ENCODE peak calls at places on chromosomes 11 and 22, in seven cellular contexts. T, R, V, S, G, U and K are unnamed samples.

GRCh38 chr11:72136677-72137255 is 1.2 kb downstream of the FOLR3 start:
- DNase-seq in T (no peak), S (no peak), G (no peak), V (no peak), U (no peak), R (no peak), K (no peak)

GRCh38 chr11:120727752-120728151 is 216.2 kb downstream of the GRIK4 start:
- DNase-seq in V (no peak), R (no peak), S (no peak), T (no peak), U (no peak), G (no peak), K (no peak)

GRCh38 chr11:90178751-90179150 is 44.1 kb downstream of the CHORDC1 start:
- DNase-seq in G (no peak), T (no peak), R (no peak), U (no peak), V (no peak), S (no peak), K (no peak)

GRCh38 chr11:81888391-81888790 is 845.3 kb downstream of the FAM181B start:
- DNase-seq in R (no peak), G (no peak), S (no peak), U (no peak), V (no peak), T (no peak), K (no peak)

GRCh38 chr11:129365816-129366215 is 9.8 kb upstream of the BARX2 start:
- DNase-seq in T (no peak), G (no peak), R (no peak), V (no peak), U (no peak), S (peak), K (no peak)

GRCh38 chr22:49776053-49776511 is 51.6 kb downstream of the BRD1 start:
- DNase-seq in S (no peak), T (no peak), V (no peak), U (no peak), R (no peak), G (no peak), K (no peak)

GRCh38 chr11:36149538-36150242 is 139.5 kb downstream of the COMMD9 start:
- DNase-seq in S (peak), U (no peak), V (peak), T (no peak), G (peak), R (peak), K (peak)

GRCh38 chr11:80773919-80774318 is 1333.1 kb upstream of the TENM4 start:
- DNase-seq in T (no peak), S (no peak), G (no peak), R (no peak), U (no peak), V (no peak), K (no peak)

GRCh38 chr22:35446365-35446764 is 46.4 kb downstream of the MCM5 start:
- DNase-seq in U (no peak), V (no peak), S (peak), R (peak), G (no peak), T (no peak), K (no peak)

GRCh38 chr22:49321477-49322055 is 506.1 kb downstream of the BRD1 start:
- DNase-seq in U (peak), G (no peak), R (no peak), S (no peak), T (no peak), V (no peak), K (no peak)

GRCh38 chr22:25829237-25829636 is 87.2 kb downstream of the MYO18B start:
- DNase-seq in T (no peak), G (no peak), U (no peak), V (no peak), S (no peak), R (no peak), K (no peak)

GRCh38 chr11:121466063-121466794 is 13.5 kb upstream of the SORL1-AS1 start:
- DNase-seq in R (peak), V (no peak), S (peak), T (no peak), G (peak), U (peak), K (no peak)

GRCh38 chr11:11604340-11604992 is 17.3 kb downstream of the GALNT18 start:
- DNase-seq in V (no peak), U (no peak), T (no peak), R (no peak), G (no peak), S (no peak), K (no peak)

GRCh38 chr22:49297871-49298721 is 529.6 kb downstream of the BRD1 start:
- DNase-seq in T (no peak), S (no peak), V (no peak), R (no peak), G (no peak), U (peak), K (no peak)

GRCh38 chr22:37887610-37888378 is 18.3 kb upstream of the MICALL1 start:
- DNase-seq in T (no peak), U (no peak), S (no peak), G (no peak), R (peak), V (no peak), K (no peak)

GRCh38 chr22:37303821-37304274 is 21.5 kb downstream of the CYTH4 start:
- DNase-seq in G (peak), R (peak), T (peak), U (peak), V (peak), S (peak), K (no peak)

GRCh38 chr11:30772908-30773307 is 186.8 kb upstream of the MPPED2 start:
- DNase-seq in T (no peak), G (no peak), V (no peak), S (no peak), R (no peak), U (no peak), K (no peak)

GRCh38 chr11:100791873-100792272 is 104.8 kb downstream of the ARHGAP42 start:
- DNase-seq in V (no peak), T (no peak), G (no peak), S (peak), U (no peak), R (no peak), K (no peak)

GRCh38 chr11:103903621-103904323 is 132.7 kb upstream of the DDI1 start:
- DNase-seq in V (no peak), G (no peak), U (no peak), T (no peak), R (no peak), S (no peak), K (no peak)

GRCh38 chr22:25364736-25365241 is 145.3 kb downstream of the CRYBB2 start:
- DNase-seq in U (peak), V (no peak), R (no peak), S (no peak), T (no peak), G (no peak), K (no peak)

GRCh38 chr11:130024356-130024755 is 21.7 kb upstream of the PRDM10 start:
- DNase-seq in U (no peak), S (no peak), V (no peak), T (no peak), G (no peak), R (peak), K (no peak)

GRCh38 chr11:60777572-60777971 is 7.6 kb upstream of the MS4A10 start:
- DNase-seq in R (peak), S (peak), G (no peak), U (peak), T (no peak), V (no peak), K (no peak)

GRCh38 chr11:94738746-94739145 is 29.4 kb upstream of the AMOTL1 start:
- DNase-seq in T (no peak), S (no peak), U (no peak), G (no peak), R (no peak), V (no peak), K (no peak)

GRCh38 chr11:85809881-85810280 is 1.1 kb downstream of the SYTL2 start:
- DNase-seq in R (no peak), U (no peak), V (no peak), T (peak), G (no peak), S (peak), K (no peak)

GRCh38 chr11:85672111-85672875 is 7.4 kb upstream of the CREBZF start:
- DNase-seq in S (no peak), U (no peak), G (no peak), V (no peak), T (no peak), R (no peak), K (no peak)

GRCh38 chr22:37215890-37216289 is 3.6 kb upstream of the SSTR3 start:
- DNase-seq in T (no peak), G (no peak), R (no peak), V (no peak), U (no peak), S (no peak), K (no peak)

GRCh38 chr11:134565343-134565891 is 153.4 kb upstream of the B3GAT1 start:
- DNase-seq in V (no peak), U (no peak), S (no peak), G (no peak), T (no peak), R (no peak), K (no peak)

GRCh38 chr22:25928038-25928437 is 186.1 kb downstream of the MYO18B start:
- DNase-seq in R (no peak), U (no peak), V (no peak), T (no peak), G (no peak), S (no peak), K (no peak)

GRCh38 chr11:6621711-6622211 is 2.5 kb upstream of the TPP1 start:
- DNase-seq in V (no peak), U (no peak), S (no peak), G (no peak), R (no peak), T (no peak), K (no peak)